ENCODE peak calls at places on chromosomes 6 and 20, in five cellular contexts. One of them, this sample, is unnamed.

GRCh38 chr6:21441386-21441785 is 152.2 kb upstream of the SOX4 start:
- DNase-seq in brain microvascular endothelial cell: peak
- DNase-seq in stomach: no peak
- DNase-seq in esophagus squamous epithelium: no peak
- DNase-seq in fibroblast of pulmonary artery: peak
- DNase-seq in this sample: peak

GRCh38 chr6:166417285-166417691 is 34.5 kb upstream of the MPC1 start:
- DNase-seq in stomach: no peak
- DNase-seq in fibroblast of pulmonary artery: no peak
- DNase-seq in esophagus squamous epithelium: no peak
- DNase-seq in brain microvascular endothelial cell: no peak
- DNase-seq in this sample: peak

GRCh38 chr6:30612687-30613248 is 4.3 kb downstream of the PPP1R10 start:
- DNase-seq in esophagus squamous epithelium: no peak
- DNase-seq in brain microvascular endothelial cell: peak
- DNase-seq in stomach: no peak
- DNase-seq in fibroblast of pulmonary artery: peak
- DNase-seq in this sample: no peak

GRCh38 chr20:4962257-4962855 is 39.0 kb downstream of the SLC23A2 start:
- DNase-seq in fibroblast of pulmonary artery: no peak
- DNase-seq in stomach: no peak
- DNase-seq in esophagus squamous epithelium: no peak
- DNase-seq in brain microvascular endothelial cell: no peak
- DNase-seq in this sample: peak

GRCh38 chr20:60857708-60858107 is 394.4 kb upstream of the CDH4 start:
- DNase-seq in stomach: no peak
- DNase-seq in fibroblast of pulmonary artery: peak
- DNase-seq in brain microvascular endothelial cell: no peak
- DNase-seq in esophagus squamous epithelium: no peak
- DNase-seq in this sample: no peak

GRCh38 chr20:58090181-58090580 is 138.3 kb downstream of the ANKRD60 start:
- DNase-seq in fibroblast of pulmonary artery: no peak
- DNase-seq in esophagus squamous epithelium: no peak
- DNase-seq in brain microvascular endothelial cell: no peak
- DNase-seq in stomach: no peak
- DNase-seq in this sample: no peak

GRCh38 chr6:106085984-106086832 is at the start of gene PRDM1:
- DNase-seq in fibroblast of pulmonary artery: peak
- DNase-seq in stomach: peak
- DNase-seq in esophagus squamous epithelium: peak
- DNase-seq in brain microvascular endothelial cell: no peak
- DNase-seq in this sample: peak

GRCh38 chr6:14066782-14067406 is 50.7 kb upstream of the CD83 start:
- DNase-seq in fibroblast of pulmonary artery: peak
- DNase-seq in stomach: no peak
- DNase-seq in esophagus squamous epithelium: no peak
- DNase-seq in brain microvascular endothelial cell: peak
- DNase-seq in this sample: peak

GRCh38 chr20:33273117-33273851 is 9.7 kb upstream of the BPIFB1 start:
- DNase-seq in stomach: peak
- DNase-seq in fibroblast of pulmonary artery: no peak
- DNase-seq in esophagus squamous epithelium: no peak
- DNase-seq in brain microvascular endothelial cell: no peak
- DNase-seq in this sample: no peak

GRCh38 chr6:39313526-39314272 is 520 bp downstream of the KCNK17 start:
- DNase-seq in stomach: no peak
- DNase-seq in fibroblast of pulmonary artery: no peak
- DNase-seq in esophagus squamous epithelium: no peak
- DNase-seq in brain microvascular endothelial cell: no peak
- DNase-seq in this sample: no peak

GRCh38 chr20:49870261-49870660 is 45.1 kb downstream of the SPATA2 start:
- DNase-seq in fibroblast of pulmonary artery: no peak
- DNase-seq in esophagus squamous epithelium: no peak
- DNase-seq in brain microvascular endothelial cell: no peak
- DNase-seq in stomach: no peak
- DNase-seq in this sample: no peak

GRCh38 chr6:53529324-53530036 is 15.4 kb downstream of the GCLC start:
- DNase-seq in esophagus squamous epithelium: no peak
- DNase-seq in brain microvascular endothelial cell: no peak
- DNase-seq in stomach: no peak
- DNase-seq in fibroblast of pulmonary artery: no peak
- DNase-seq in this sample: no peak

GRCh38 chr20:57803718-57804005 is 93.8 kb upstream of the PMEPA1 start:
- DNase-seq in stomach: no peak
- DNase-seq in esophagus squamous epithelium: no peak
- DNase-seq in fibroblast of pulmonary artery: no peak
- DNase-seq in brain microvascular endothelial cell: no peak
- DNase-seq in this sample: no peak

GRCh38 chr20:62648318-62648995 is 6.2 kb downstream of the SLCO4A1 start:
- DNase-seq in esophagus squamous epithelium: no peak
- DNase-seq in stomach: no peak
- DNase-seq in fibroblast of pulmonary artery: no peak
- DNase-seq in brain microvascular endothelial cell: no peak
- DNase-seq in this sample: no peak

GRCh38 chr6:143074101-143074500 is 13.4 kb downstream of the AIG1 start:
- DNase-seq in fibroblast of pulmonary artery: no peak
- DNase-seq in brain microvascular endothelial cell: no peak
- DNase-seq in esophagus squamous epithelium: no peak
- DNase-seq in stomach: no peak
- DNase-seq in this sample: no peak

GRCh38 chr6:108009894-108010293 is 51.9 kb upstream of the SEC63 start:
- DNase-seq in stomach: no peak
- DNase-seq in esophagus squamous epithelium: no peak
- DNase-seq in brain microvascular endothelial cell: no peak
- DNase-seq in fibroblast of pulmonary artery: no peak
- DNase-seq in this sample: no peak

GRCh38 chr20:45367126-45367525 is 4.2 kb downstream of the SYS1 start:
- DNase-seq in fibroblast of pulmonary artery: no peak
- DNase-seq in brain microvascular endothelial cell: no peak
- DNase-seq in esophagus squamous epithelium: no peak
- DNase-seq in stomach: no peak
- DNase-seq in this sample: no peak

GRCh38 chr6:1388927-1389790 is at the start of gene FOXF2:
- DNase-seq in brain microvascular endothelial cell: no peak
- DNase-seq in stomach: no peak
- DNase-seq in esophagus squamous epithelium: no peak
- DNase-seq in fibroblast of pulmonary artery: no peak
- DNase-seq in this sample: no peak

GRCh38 chr6:1388081-1388926 is 1.1 kb upstream of the FOXF2 start:
- DNase-seq in esophagus squamous epithelium: no peak
- DNase-seq in stomach: no peak
- DNase-seq in fibroblast of pulmonary artery: no peak
- DNase-seq in brain microvascular endothelial cell: no peak
- DNase-seq in this sample: no peak

GRCh38 chr6:1390805-1391511 is 1.6 kb downstream of the FOXF2 start:
- DNase-seq in stomach: no peak
- DNase-seq in brain microvascular endothelial cell: no peak
- DNase-seq in esophagus squamous epithelium: no peak
- DNase-seq in fibroblast of pulmonary artery: no peak
- DNase-seq in this sample: no peak

GRCh38 chr6:1390071-1390804 is 862 bp downstream of the FOXF2 start:
- DNase-seq in esophagus squamous epithelium: no peak
- DNase-seq in fibroblast of pulmonary artery: peak
- DNase-seq in stomach: no peak
- DNase-seq in brain microvascular endothelial cell: no peak
- DNase-seq in this sample: no peak

GRCh38 chr6:1389791-1390070 is 355 bp downstream of the FOXF2 start:
- DNase-seq in fibroblast of pulmonary artery: no peak
- DNase-seq in stomach: no peak
- DNase-seq in esophagus squamous epithelium: no peak
- DNase-seq in brain microvascular endothelial cell: no peak
- DNase-seq in this sample: no peak
- H3K4me3 ChIP-seq in fibroblast of pulmonary artery: no peak
- H3K4me3 ChIP-seq in stomach: peak
- H3K4me3 ChIP-seq in esophagus squamous epithelium: peak
- H3K4me3 ChIP-seq in brain microvascular endothelial cell: no peak
- H3K4me3 ChIP-seq in this sample: no peak

GRCh38 chr20:3043381-3043780 is at the start of gene GNRH2:
- DNase-seq in stomach: no peak
- DNase-seq in fibroblast of pulmonary artery: no peak
- DNase-seq in brain microvascular endothelial cell: no peak
- DNase-seq in esophagus squamous epithelium: no peak
- DNase-seq in this sample: no peak

GRCh38 chr20:3042621-3043020 is 801 bp upstream of the GNRH2 start:
- DNase-seq in esophagus squamous epithelium: no peak
- DNase-seq in stomach: no peak
- DNase-seq in brain microvascular endothelial cell: no peak
- DNase-seq in fibroblast of pulmonary artery: no peak
- DNase-seq in this sample: no peak

GRCh38 chr20:3045042-3045815 is 623 bp upstream of the MRPS26 start:
- DNase-seq in esophagus squamous epithelium: peak
- DNase-seq in fibroblast of pulmonary artery: peak
- DNase-seq in stomach: peak
- DNase-seq in brain microvascular endothelial cell: peak
- DNase-seq in this sample: no peak

GRCh38 chr20:3045816-3046676 is at the start of gene MRPS26:
- DNase-seq in fibroblast of pulmonary artery: peak
- DNase-seq in stomach: peak
- DNase-seq in brain microvascular endothelial cell: peak
- DNase-seq in esophagus squamous epithelium: peak
- DNase-seq in this sample: peak

DNA sequence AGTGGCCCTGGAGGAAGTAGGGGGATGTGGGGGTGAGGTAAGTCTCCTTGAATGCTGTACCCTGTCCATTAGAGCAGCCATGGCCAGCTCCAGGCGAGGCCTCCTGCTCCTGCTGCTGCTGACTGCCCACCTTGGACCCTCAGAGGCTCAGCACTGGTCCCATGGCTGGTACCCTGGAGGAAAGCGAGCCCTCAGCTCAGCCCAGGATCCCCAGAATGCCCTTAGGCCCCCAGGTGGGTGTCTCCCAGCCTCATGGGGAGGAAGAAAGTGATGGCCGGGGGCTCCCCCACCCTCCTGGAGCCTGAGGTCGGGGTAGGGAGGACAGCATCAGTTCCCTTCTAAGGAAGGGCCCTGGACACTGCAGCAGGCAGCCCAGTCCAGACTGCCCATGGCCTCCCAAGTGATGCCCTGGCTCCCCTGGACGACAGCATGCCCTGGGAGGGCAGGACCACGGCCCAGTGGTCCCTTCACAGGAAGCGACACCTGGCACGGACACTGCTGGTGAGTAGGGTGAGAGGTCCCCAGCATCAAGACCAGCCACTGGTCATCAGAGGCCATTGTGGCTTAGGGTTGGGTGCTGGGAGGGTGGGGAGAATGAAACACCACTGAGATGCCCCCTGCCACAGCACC is 1.0 kb downstream of the GNRH2 start:
- DNase-seq in stomach: no peak
- DNase-seq in brain microvascular endothelial cell: no peak
- DNase-seq in fibroblast of pulmonary artery: no peak
- DNase-seq in esophagus squamous epithelium: no peak
- DNase-seq in this sample: no peak
- H3K4me3 ChIP-seq in stomach: no peak
- H3K4me3 ChIP-seq in brain microvascular endothelial cell: no peak
- H3K4me3 ChIP-seq in fibroblast of pulmonary artery: no peak
- H3K4me3 ChIP-seq in esophagus squamous epithelium: no peak
- H3K4me3 ChIP-seq in this sample: no peak

GRCh38 chr6:25579902-25580495 is 72.0 kb upstream of the SCGN start:
- DNase-seq in esophagus squamous epithelium: no peak
- DNase-seq in stomach: no peak
- DNase-seq in fibroblast of pulmonary artery: no peak
- DNase-seq in brain microvascular endothelial cell: no peak
- DNase-seq in this sample: peak
- H3K4me3 ChIP-seq in esophagus squamous epithelium: no peak
- H3K4me3 ChIP-seq in stomach: no peak
- H3K4me3 ChIP-seq in fibroblast of pulmonary artery: no peak
- H3K4me3 ChIP-seq in brain microvascular endothelial cell: no peak
- H3K4me3 ChIP-seq in this sample: no peak

DNA sequence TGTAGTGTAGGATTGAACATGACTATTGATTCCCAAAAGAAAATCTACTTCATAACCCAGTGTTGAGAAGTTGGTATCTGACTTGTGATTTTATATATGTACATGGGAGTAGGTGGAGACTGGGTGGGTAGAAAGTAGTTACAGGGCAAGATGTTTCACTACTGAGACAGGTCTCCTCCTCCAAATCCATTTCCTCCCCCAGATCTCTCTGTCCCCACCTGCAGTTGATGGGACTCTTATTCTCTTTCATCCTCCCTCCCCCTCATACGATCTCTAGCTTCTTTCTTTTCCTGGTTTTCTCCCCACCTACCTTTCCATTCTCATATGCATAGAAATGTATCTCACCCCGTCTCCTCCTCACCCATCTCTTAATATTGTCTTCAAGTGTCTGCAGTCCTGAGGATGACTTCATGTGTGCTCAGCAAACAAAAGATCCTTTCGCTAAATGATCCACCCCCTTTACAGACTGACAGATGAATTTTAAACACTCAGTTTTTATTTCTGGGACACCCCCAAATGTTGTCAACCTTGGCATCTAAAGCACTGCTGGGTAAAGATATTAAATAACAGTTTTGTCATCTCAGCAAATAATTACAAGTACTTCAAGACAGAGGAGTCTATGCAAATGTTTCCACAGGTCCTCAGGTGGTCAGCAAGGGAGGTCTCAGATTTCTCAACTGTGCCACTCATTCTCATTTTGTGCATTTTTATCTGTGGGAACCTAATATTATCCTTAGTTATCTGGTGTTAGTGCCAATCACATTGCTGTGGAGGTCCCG is 18.7 kb upstream of the HECA start:
- DNase-seq in stomach: no peak
- DNase-seq in fibroblast of pulmonary artery: no peak
- DNase-seq in esophagus squamous epithelium: no peak
- DNase-seq in brain microvascular endothelial cell: no peak
- DNase-seq in this sample: no peak
- H3K4me3 ChIP-seq in stomach: no peak
- H3K4me3 ChIP-seq in fibroblast of pulmonary artery: no peak
- H3K4me3 ChIP-seq in esophagus squamous epithelium: no peak
- H3K4me3 ChIP-seq in brain microvascular endothelial cell: no peak
- H3K4me3 ChIP-seq in this sample: no peak

GRCh38 chr6:2865270-2866182 is 23.9 kb upstream of the SERPINB1 start:
- DNase-seq in brain microvascular endothelial cell: no peak
- DNase-seq in esophagus squamous epithelium: no peak
- DNase-seq in stomach: no peak
- DNase-seq in fibroblast of pulmonary artery: peak
- DNase-seq in this sample: no peak
- H3K4me3 ChIP-seq in brain microvascular endothelial cell: no peak
- H3K4me3 ChIP-seq in esophagus squamous epithelium: no peak
- H3K4me3 ChIP-seq in stomach: no peak
- H3K4me3 ChIP-seq in fibroblast of pulmonary artery: no peak
- H3K4me3 ChIP-seq in this sample: no peak

GRCh38 chr20:51802170-51802745 is at the start of gene SALL4:
- DNase-seq in brain microvascular endothelial cell: no peak
- DNase-seq in stomach: peak
- DNase-seq in esophagus squamous epithelium: no peak
- DNase-seq in fibroblast of pulmonary artery: no peak
- DNase-seq in this sample: no peak
- H3K4me3 ChIP-seq in brain microvascular endothelial cell: peak
- H3K4me3 ChIP-seq in stomach: peak
- H3K4me3 ChIP-seq in esophagus squamous epithelium: peak
- H3K4me3 ChIP-seq in fibroblast of pulmonary artery: peak
- H3K4me3 ChIP-seq in this sample: no peak